ENCODE peak calls at places on chromosomes 5 and 9, in four cellular contexts. One of them, this sample, is unnamed. For H3K36me3 and H3K9me3, the result is how much of the 10 kb centered on the place peaks cover.

GRCh38 chr5:37774912-37775483 is 64.8 kb downstream of the GDNF start:
- DNase-seq in PC-3: peak
- DNase-seq in gastrocnemius medialis: no peak
- DNase-seq in CD4-positive, CD25-positive, alpha-beta regulatory T cell: no peak
- DNase-seq in this sample: no peak

GRCh38 chr5:32586251-32586642 is 890 bp downstream of the SUB1 start:
- DNase-seq in CD4-positive, CD25-positive, alpha-beta regulatory T cell: no peak
- DNase-seq in PC-3: no peak
- DNase-seq in gastrocnemius medialis: no peak
- DNase-seq in this sample: no peak

GRCh38 chr5:122262107-122262506 is 49.9 kb upstream of the SNCAIP start:
- DNase-seq in CD4-positive, CD25-positive, alpha-beta regulatory T cell: no peak
- DNase-seq in PC-3: peak
- DNase-seq in gastrocnemius medialis: no peak
- DNase-seq in this sample: no peak

GRCh38 chr9:100269656-100270055 is 83.1 kb downstream of the TEX10 start:
- DNase-seq in CD4-positive, CD25-positive, alpha-beta regulatory T cell: no peak
- DNase-seq in PC-3: no peak
- DNase-seq in gastrocnemius medialis: no peak
- DNase-seq in this sample: no peak

GRCh38 chr5:33890147-33890546 is 1.6 kb downstream of the ADAMTS12 start:
- DNase-seq in gastrocnemius medialis: no peak
- DNase-seq in PC-3: no peak
- DNase-seq in CD4-positive, CD25-positive, alpha-beta regulatory T cell: no peak
- DNase-seq in this sample: no peak

GRCh38 chr5:52738095-52738506 is 49.6 kb upstream of the ITGA1 start:
- DNase-seq in PC-3: no peak
- DNase-seq in gastrocnemius medialis: no peak
- DNase-seq in CD4-positive, CD25-positive, alpha-beta regulatory T cell: no peak
- DNase-seq in this sample: no peak

GRCh38 chr5:110333384-110333783 is 393.1 kb downstream of the TMEM232 start:
- DNase-seq in gastrocnemius medialis: no peak
- DNase-seq in CD4-positive, CD25-positive, alpha-beta regulatory T cell: no peak
- DNase-seq in PC-3: peak
- DNase-seq in this sample: no peak

GRCh38 chr5:9297171-9297570 is 248.7 kb downstream of the SEMA5A start:
- DNase-seq in gastrocnemius medialis: no peak
- DNase-seq in CD4-positive, CD25-positive, alpha-beta regulatory T cell: no peak
- DNase-seq in PC-3: no peak
- DNase-seq in this sample: no peak

GRCh38 chr5:123044926-123045617 is 8.5 kb upstream of the PPIC start:
- DNase-seq in gastrocnemius medialis: no peak
- DNase-seq in CD4-positive, CD25-positive, alpha-beta regulatory T cell: no peak
- DNase-seq in PC-3: no peak
- DNase-seq in this sample: no peak

GRCh38 chr9:35110327-35110758 is 5.3 kb downstream of the ATOSB start:
- DNase-seq in PC-3: peak
- DNase-seq in gastrocnemius medialis: no peak
- DNase-seq in CD4-positive, CD25-positive, alpha-beta regulatory T cell: no peak
- DNase-seq in this sample: peak

GRCh38 chr5:67416133-67416937 is 219.7 kb upstream of the CD180 start:
- DNase-seq in PC-3: no peak
- DNase-seq in gastrocnemius medialis: no peak
- DNase-seq in CD4-positive, CD25-positive, alpha-beta regulatory T cell: no peak
- DNase-seq in this sample: no peak

GRCh38 chr5:83714780-83715179 is 5.9 kb downstream of the HAPLN1 start:
- DNase-seq in PC-3: peak
- DNase-seq in CD4-positive, CD25-positive, alpha-beta regulatory T cell: no peak
- DNase-seq in gastrocnemius medialis: no peak
- DNase-seq in this sample: no peak

GRCh38 chr9:32579706-32580331 is 6.9 kb upstream of the NDUFB6 start:
- DNase-seq in gastrocnemius medialis: peak
- DNase-seq in CD4-positive, CD25-positive, alpha-beta regulatory T cell: peak
- DNase-seq in PC-3: peak
- DNase-seq in this sample: peak

GRCh38 chr5:72505539-72505938 is 1.7 kb downstream of the ZNF366 start:
- DNase-seq in gastrocnemius medialis: no peak
- DNase-seq in PC-3: no peak
- DNase-seq in CD4-positive, CD25-positive, alpha-beta regulatory T cell: no peak
- DNase-seq in this sample: no peak

DNA sequence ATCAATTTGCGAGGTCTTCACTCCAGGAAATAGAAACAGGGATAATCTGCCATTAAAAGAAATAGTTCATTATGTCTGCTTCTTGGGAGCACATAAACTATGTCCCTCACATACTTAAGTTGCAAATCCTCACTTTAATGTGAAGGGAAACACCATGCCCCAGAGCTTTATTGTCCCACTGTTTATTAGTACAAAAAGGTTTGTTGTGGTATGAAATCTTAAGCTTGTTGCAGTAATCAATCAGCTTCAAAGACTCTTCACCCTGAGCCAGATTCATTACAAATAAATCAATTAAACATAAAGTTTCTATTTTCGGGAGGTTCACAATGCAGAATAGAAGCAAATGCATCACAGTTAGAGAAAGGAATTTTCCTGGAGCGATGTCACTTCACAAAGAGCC is 343.3 kb upstream of the ISL1 start:
- DNase-seq in PC-3: no peak
- DNase-seq in CD4-positive, CD25-positive, alpha-beta regulatory T cell: no peak
- DNase-seq in gastrocnemius medialis: no peak
- DNase-seq in this sample: no peak
- H3K4me3 ChIP-seq in PC-3: no peak
- H3K4me3 ChIP-seq in CD4-positive, CD25-positive, alpha-beta regulatory T cell: no peak
- H3K4me3 ChIP-seq in gastrocnemius medialis: no peak
- H3K4me3 ChIP-seq in this sample: no peak

GRCh38 chr9:36932198-36932597 is 101.9 kb downstream of the PAX5 start:
- DNase-seq in PC-3: no peak
- DNase-seq in gastrocnemius medialis: no peak
- DNase-seq in CD4-positive, CD25-positive, alpha-beta regulatory T cell: no peak
- DNase-seq in this sample: no peak
- H3K36me3 ChIP-seq in PC-3: under half
- H3K36me3 ChIP-seq in gastrocnemius medialis: under half
- H3K36me3 ChIP-seq in CD4-positive, CD25-positive, alpha-beta regulatory T cell: under half
- H3K36me3 ChIP-seq in this sample: under half

DNA sequence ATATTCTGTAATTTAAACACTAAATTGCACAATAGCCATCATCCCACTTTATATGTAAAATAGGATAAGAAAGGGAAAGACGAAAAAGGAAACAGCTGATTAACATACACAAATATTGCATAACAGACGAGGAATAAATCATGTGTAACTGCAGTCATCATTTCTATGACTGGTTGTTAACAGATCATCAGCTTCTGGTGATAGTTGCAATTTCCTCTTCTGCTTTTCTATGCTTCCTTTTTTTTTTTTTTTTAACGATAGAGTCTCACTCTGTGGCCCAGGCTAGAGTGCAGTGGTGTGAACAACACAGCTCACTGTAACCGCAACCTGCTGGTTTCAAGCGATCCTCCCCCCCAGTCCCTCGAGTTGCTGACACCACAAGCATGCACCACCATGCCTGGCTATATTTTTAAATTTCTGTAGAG is 22.5 kb upstream of the JAKMIP2 start:
- DNase-seq in PC-3: no peak
- DNase-seq in CD4-positive, CD25-positive, alpha-beta regulatory T cell: no peak
- DNase-seq in gastrocnemius medialis: no peak
- DNase-seq in this sample: no peak
- H3K9me3 ChIP-seq in PC-3: under half
- H3K9me3 ChIP-seq in CD4-positive, CD25-positive, alpha-beta regulatory T cell: under half
- H3K9me3 ChIP-seq in gastrocnemius medialis: under half
- H3K9me3 ChIP-seq in this sample: under half

GRCh38 chr5:69237877-69238276 is 3.2 kb downstream of the CDK7 start:
- DNase-seq in CD4-positive, CD25-positive, alpha-beta regulatory T cell: no peak
- DNase-seq in gastrocnemius medialis: no peak
- DNase-seq in PC-3: no peak
- DNase-seq in this sample: no peak

GRCh38 chr5:69242215-69242927 is 7.7 kb downstream of the CDK7 start:
- DNase-seq in gastrocnemius medialis: no peak
- DNase-seq in CD4-positive, CD25-positive, alpha-beta regulatory T cell: no peak
- DNase-seq in PC-3: no peak
- DNase-seq in this sample: no peak

GRCh38 chr5:69234457-69235268 is at the start of gene CDK7:
- DNase-seq in CD4-positive, CD25-positive, alpha-beta regulatory T cell: peak
- DNase-seq in gastrocnemius medialis: peak
- DNase-seq in PC-3: peak
- DNase-seq in this sample: peak

DNA sequence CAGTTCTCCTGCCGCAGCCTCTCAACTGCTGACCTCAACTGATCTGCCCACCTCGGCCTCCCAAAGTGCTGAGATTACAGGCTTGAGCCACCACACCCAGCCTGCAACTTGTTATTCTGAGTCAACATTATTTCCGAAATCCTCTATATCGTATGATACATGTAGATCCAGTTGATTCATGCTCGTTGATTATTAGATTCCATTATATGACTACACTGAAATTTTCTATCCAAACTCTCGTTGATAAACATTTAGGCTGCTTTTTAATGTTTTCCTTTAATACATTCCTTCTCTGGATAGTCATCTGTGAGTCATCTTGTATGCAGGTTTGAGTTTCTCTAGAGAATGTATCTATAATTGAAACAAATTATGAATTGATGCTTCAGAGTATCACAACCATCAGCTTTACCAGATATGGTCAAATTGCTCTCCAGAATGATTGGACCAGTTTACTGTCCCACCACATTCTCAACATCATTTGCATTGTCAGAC is 4.1 kb downstream of the CDK7 start:
- DNase-seq in PC-3: peak
- DNase-seq in CD4-positive, CD25-positive, alpha-beta regulatory T cell: no peak
- DNase-seq in gastrocnemius medialis: no peak
- DNase-seq in this sample: no peak
- H3K4me3 ChIP-seq in PC-3: peak
- H3K4me3 ChIP-seq in CD4-positive, CD25-positive, alpha-beta regulatory T cell: no peak
- H3K4me3 ChIP-seq in gastrocnemius medialis: no peak
- H3K4me3 ChIP-seq in this sample: no peak

GRCh38 chr5:151053796-151054490 is 26.9 kb downstream of the TNIP1 start:
- DNase-seq in CD4-positive, CD25-positive, alpha-beta regulatory T cell: no peak
- DNase-seq in PC-3: no peak
- DNase-seq in gastrocnemius medialis: no peak
- DNase-seq in this sample: no peak

GRCh38 chr5:151054713-151055112 is 26.1 kb downstream of the TNIP1 start:
- DNase-seq in PC-3: peak
- DNase-seq in gastrocnemius medialis: no peak
- DNase-seq in CD4-positive, CD25-positive, alpha-beta regulatory T cell: no peak
- DNase-seq in this sample: no peak

GRCh38 chr5:151056367-151057306 is 24.2 kb downstream of the TNIP1 start:
- DNase-seq in CD4-positive, CD25-positive, alpha-beta regulatory T cell: no peak
- DNase-seq in PC-3: no peak
- DNase-seq in gastrocnemius medialis: no peak
- DNase-seq in this sample: peak

GRCh38 chr5:151052834-151053233 is 28.0 kb downstream of the TNIP1 start:
- DNase-seq in gastrocnemius medialis: no peak
- DNase-seq in PC-3: no peak
- DNase-seq in CD4-positive, CD25-positive, alpha-beta regulatory T cell: no peak
- DNase-seq in this sample: no peak

GRCh38 chr5:151055336-151055735 is 25.5 kb downstream of the TNIP1 start:
- DNase-seq in PC-3: no peak
- DNase-seq in CD4-positive, CD25-positive, alpha-beta regulatory T cell: no peak
- DNase-seq in gastrocnemius medialis: no peak
- DNase-seq in this sample: no peak
- H3K36me3 ChIP-seq in PC-3: under half
- H3K36me3 ChIP-seq in CD4-positive, CD25-positive, alpha-beta regulatory T cell: half or more
- H3K36me3 ChIP-seq in gastrocnemius medialis: half or more
- H3K36me3 ChIP-seq in this sample: under half

GRCh38 chr9:5408596-5408995 is 29.1 kb downstream of the PLGRKT start:
- DNase-seq in gastrocnemius medialis: no peak
- DNase-seq in CD4-positive, CD25-positive, alpha-beta regulatory T cell: no peak
- DNase-seq in PC-3: no peak
- DNase-seq in this sample: no peak
- H3K9me3 ChIP-seq in gastrocnemius medialis: under half
- H3K9me3 ChIP-seq in CD4-positive, CD25-positive, alpha-beta regulatory T cell: under half
- H3K9me3 ChIP-seq in PC-3: under half
- H3K9me3 ChIP-seq in this sample: under half

DNA sequence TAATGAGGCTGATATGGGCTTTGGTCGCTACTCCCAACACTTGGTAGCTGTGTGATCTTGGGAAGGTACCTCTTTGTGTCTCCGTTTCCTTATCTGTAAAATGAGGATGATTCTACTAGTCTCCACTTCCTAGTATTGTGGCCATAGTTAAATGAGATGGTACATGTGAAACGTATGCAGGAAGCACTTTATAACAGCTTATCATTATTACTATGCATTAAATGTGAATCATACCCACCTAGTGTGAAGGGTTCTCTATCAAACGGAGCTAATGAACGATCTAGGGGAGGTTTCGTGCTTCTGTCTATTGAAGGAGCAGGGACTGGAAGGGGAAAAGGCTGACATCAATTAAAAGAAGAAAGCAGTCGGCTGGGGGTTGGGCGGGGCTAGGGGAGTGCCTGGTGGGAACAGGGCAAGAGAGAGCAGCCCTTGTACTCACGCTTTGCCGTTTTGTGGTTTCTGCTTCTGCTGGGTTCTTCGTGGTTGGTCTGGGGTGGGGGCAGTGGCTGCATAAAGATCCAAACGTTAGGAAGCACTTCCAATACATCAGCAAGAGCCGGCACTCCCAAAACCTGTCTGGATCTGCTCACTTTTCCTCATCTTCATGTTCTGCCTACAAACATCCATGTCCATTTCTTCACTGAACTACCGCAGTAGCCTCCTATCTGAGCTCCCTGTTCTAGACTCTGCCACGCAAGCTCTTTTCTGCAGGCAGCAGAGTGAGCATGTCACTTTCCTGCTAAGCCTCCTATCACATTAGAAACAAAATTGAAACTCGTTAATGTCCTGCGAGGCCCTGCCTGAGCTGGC is 30.8 kb downstream of the LCP2 start:
- DNase-seq in gastrocnemius medialis: no peak
- DNase-seq in CD4-positive, CD25-positive, alpha-beta regulatory T cell: peak
- DNase-seq in PC-3: no peak
- DNase-seq in this sample: no peak
- H3K4me3 ChIP-seq in gastrocnemius medialis: no peak
- H3K4me3 ChIP-seq in CD4-positive, CD25-positive, alpha-beta regulatory T cell: peak
- H3K4me3 ChIP-seq in PC-3: no peak
- H3K4me3 ChIP-seq in this sample: no peak

GRCh38 chr5:151036556-151036955 is 16.2 kb downstream of the GPX3 start:
- DNase-seq in CD4-positive, CD25-positive, alpha-beta regulatory T cell: no peak
- DNase-seq in PC-3: no peak
- DNase-seq in gastrocnemius medialis: no peak
- DNase-seq in this sample: no peak
- H3K36me3 ChIP-seq in CD4-positive, CD25-positive, alpha-beta regulatory T cell: half or more
- H3K36me3 ChIP-seq in PC-3: half or more
- H3K36me3 ChIP-seq in gastrocnemius medialis: half or more
- H3K36me3 ChIP-seq in this sample: half or more

GRCh38 chr5:178995341-178995690 is 196 bp upstream of the GRM6 start:
- DNase-seq in CD4-positive, CD25-positive, alpha-beta regulatory T cell: no peak
- DNase-seq in PC-3: no peak
- DNase-seq in gastrocnemius medialis: no peak
- DNase-seq in this sample: no peak

GRCh38 chr5:178996156-178996555 is 1.0 kb upstream of the GRM6 start:
- DNase-seq in gastrocnemius medialis: no peak
- DNase-seq in PC-3: no peak
- DNase-seq in CD4-positive, CD25-positive, alpha-beta regulatory T cell: no peak
- DNase-seq in this sample: no peak

GRCh38 chr5:178998441-178998840 is 3.3 kb upstream of the GRM6 start:
- DNase-seq in PC-3: no peak
- DNase-seq in CD4-positive, CD25-positive, alpha-beta regulatory T cell: no peak
- DNase-seq in gastrocnemius medialis: no peak
- DNase-seq in this sample: no peak

GRCh38 chr5:178994580-178995340 is at the start of gene GRM6:
- DNase-seq in gastrocnemius medialis: no peak
- DNase-seq in PC-3: no peak
- DNase-seq in CD4-positive, CD25-positive, alpha-beta regulatory T cell: no peak
- DNase-seq in this sample: no peak

GRCh38 chr5:178997191-178997590 is 2.1 kb upstream of the GRM6 start:
- DNase-seq in PC-3: no peak
- DNase-seq in gastrocnemius medialis: no peak
- DNase-seq in CD4-positive, CD25-positive, alpha-beta regulatory T cell: no peak
- DNase-seq in this sample: no peak
- H3K9me3 ChIP-seq in PC-3: under half
- H3K9me3 ChIP-seq in gastrocnemius medialis: under half
- H3K9me3 ChIP-seq in CD4-positive, CD25-positive, alpha-beta regulatory T cell: under half
- H3K9me3 ChIP-seq in this sample: under half

This sample was measured in psoas muscle.